ENCODE peak calls at places on chromosomes 3 and 15, in four cellular contexts. U is right lobe of liver, A is colonic mucosa, D is pancreas. C is an unnamed sample.

GRCh38 chr3:111237906-111238305 is 166.3 kb downstream of the NECTIN3 start:
- DNase-seq in U (no peak), A (no peak), D (no peak), C (no peak)

GRCh38 chr3:143754090-143754489 is 94.2 kb downstream of the SLC9A9 start:
- DNase-seq in U (no peak), A (no peak), D (no peak), C (no peak)

GRCh38 chr15:25250906-25251622 is 187.8 kb downstream of the UBE3A start:
- DNase-seq in U (peak), A (no peak), D (no peak), C (no peak)

GRCh38 chr15:80970018-80970657 is 19.5 kb downstream of the MESD start:
- DNase-seq in U (no peak), A (peak), D (peak), C (peak)

GRCh38 chr15:47675735-47676134 is 41.6 kb upstream of the SEMA6D start:
- DNase-seq in U (no peak), A (no peak), D (no peak), C (no peak)

GRCh38 chr15:48507416-48508065 is 138.0 kb downstream of the FBN1 start:
- DNase-seq in U (no peak), A (peak), D (peak), C (peak)

GRCh38 chr3:177141899-177142651 is 55.2 kb downstream of the TBL1XR1 start:
- DNase-seq in U (no peak), A (no peak), D (no peak), C (no peak)

GRCh38 chr15:84955089-84955848 is 26.4 kb upstream of the PDE8A start:
- DNase-seq in U (peak), A (peak), D (peak), C (peak)

GRCh38 chr3:189340680-189341460 is 169.1 kb downstream of the TPRG1 start:
- DNase-seq in U (no peak), A (peak), D (no peak), C (no peak)

DNA sequence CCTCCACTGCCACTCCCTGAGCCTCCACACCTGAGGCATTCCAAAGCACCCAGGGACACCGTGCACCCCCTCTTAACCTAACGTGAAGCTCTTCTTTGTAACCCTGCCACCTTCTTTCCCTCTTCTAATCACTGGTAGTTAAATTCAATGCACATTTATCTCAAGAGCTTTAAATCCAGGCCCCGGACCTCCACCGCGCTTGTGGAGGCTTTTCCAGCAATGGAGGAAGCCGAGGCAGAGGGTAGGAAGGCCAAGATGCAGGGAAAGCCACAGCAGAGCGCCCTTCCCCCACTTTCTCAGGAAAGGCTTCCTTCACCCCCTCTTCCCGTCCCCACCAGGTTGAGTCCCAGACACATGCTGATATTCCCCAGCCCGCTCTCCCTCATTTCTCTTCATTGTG is 702 bp upstream of the ITGA11 start:
- DNase-seq in U (no peak), A (peak), D (no peak), C (no peak)
- H3K4me3 ChIP-seq in U (no peak), A (no peak), D (no peak), C (no peak)

GRCh38 chr3:161117646-161118045 is 12.5 kb upstream of the B3GALNT1 start:
- DNase-seq in U (no peak), A (no peak), D (no peak), C (no peak)
- H3K4me3 ChIP-seq in U (no peak), A (no peak), D (no peak), C (no peak)

GRCh38 chr3:35665390-35666055 is 26.2 kb downstream of the ARPP21 start:
- DNase-seq in U (no peak), A (no peak), D (no peak), C (no peak)

GRCh38 chr3:35659808-35660207 is 20.5 kb downstream of the ARPP21 start:
- DNase-seq in U (peak), A (peak), D (peak), C (peak)

GRCh38 chr3:35663471-35663870 is 24.1 kb downstream of the ARPP21 start:
- DNase-seq in U (peak), A (no peak), D (no peak), C (no peak)

GRCh38 chr3:35666893-35667292 is 27.6 kb downstream of the ARPP21 start:
- DNase-seq in U (no peak), A (no peak), D (no peak), C (no peak)

GRCh38 chr3:35664460-35664919 is 25.2 kb downstream of the ARPP21 start:
- DNase-seq in U (peak), A (no peak), D (peak), C (no peak)
- H3K4me3 ChIP-seq in U (no peak), A (no peak), D (no peak), C (no peak)

GRCh38 chr3:124032881-124033359 is 41.0 kb upstream of the ROPN1 start:
- DNase-seq in U (peak), A (peak), D (peak), C (peak)
- H3K4me3 ChIP-seq in U (peak), A (peak), D (peak), C (peak)

DNA sequence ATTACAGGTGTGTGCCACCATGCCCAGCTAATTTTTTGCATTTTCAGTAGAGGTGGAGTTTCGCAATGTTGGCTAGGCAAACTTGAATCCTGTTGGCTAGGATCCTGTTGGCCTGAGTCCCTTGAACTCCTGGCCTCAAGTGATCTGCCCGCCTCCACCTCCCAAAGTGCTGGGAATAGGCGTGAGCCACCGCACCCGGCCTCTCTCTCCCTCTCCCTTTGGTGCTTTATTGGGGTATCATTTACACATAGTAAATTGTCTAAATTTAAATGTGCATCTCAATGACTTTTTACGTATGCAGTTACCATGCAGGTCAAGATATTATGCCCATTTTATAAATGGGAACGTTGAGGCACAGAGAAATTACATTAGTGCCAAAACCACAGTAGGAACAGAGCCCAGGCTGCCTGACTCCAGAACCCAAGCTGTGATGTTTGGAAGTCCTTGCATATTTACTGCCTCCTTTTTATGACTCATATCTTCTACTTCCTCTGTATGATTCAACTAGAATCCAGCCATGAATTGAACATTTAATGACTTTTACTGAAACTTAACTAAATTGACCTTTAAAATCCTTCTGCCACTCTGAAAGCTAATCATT is 34.0 kb upstream of the RPP14 start:
- DNase-seq in U (peak), A (peak), D (no peak), C (peak)
- H3K4me3 ChIP-seq in U (no peak), A (no peak), D (no peak), C (no peak)